ENCODE peak calls at places on chromosome 1, in ten cellular contexts. V is NCI-H510A treated with DMSO at 0.1 percent for 48 hours, T is nephron progenitor cell, N is nucleus accumbens, L is HCEC 1CT, R is IMR-90, A is GM18507, O is HEK293T, X is GM04503, F is T follicular helper cell. I is an unnamed sample.

GRCh38 chr1:154937988-154938386 is 1.5 kb upstream of the PMVK start:
- DNase-seq in O (no peak), T (no peak), X (no peak), V (no peak), R (no peak), A (no peak), N (no peak), F (no peak), L (no peak), I (no peak)

GRCh38 chr1:156462954-156463795 is 37.4 kb downstream of the MEF2D start:
- DNase-seq in R (no peak), L (no peak), N (no peak), V (no peak), A (no peak), O (no peak), X (no peak), T (no peak), F (no peak), I (no peak)

GRCh38 chr1:219582310-219582709 is 30.6 kb downstream of the ZC3H11B start:
- DNase-seq in N (no peak), T (no peak), L (peak; percentile 68), V (no peak), F (no peak), X (no peak), O (no peak), A (no peak), R (peak; percentile 55), I (peak; percentile 67)

GRCh38 chr1:192986110-192986747 is 72.9 kb downstream of the UCHL5 start:
- DNase-seq in T (no peak), A (no peak), N (no peak), O (no peak), R (peak; percentile 84), L (peak; percentile 9), V (no peak), X (no peak), F (no peak), I (no peak)

GRCh38 chr1:230797376-230798186 is 50.4 kb downstream of the CAPN9 start:
- DNase-seq in O (peak; percentile 78), F (no peak), R (peak; percentile 73), N (peak; percentile 66), X (peak; percentile 26), A (no peak), V (peak; percentile 30), L (peak; percentile 65), T (peak; percentile 56), I (peak; percentile 70)

GRCh38 chr1:184755226-184756065 is 788 bp upstream of the EDEM3 start:
- DNase-seq in A (no peak), F (no peak), N (no peak), X (no peak), O (peak; percentile 22), V (peak; percentile 56), R (no peak), L (peak; percentile 27), T (no peak), I (no peak)

GRCh38 chr1:168603501-168604107 is 27.2 kb downstream of the XCL1 start:
- DNase-seq in R (peak; percentile 45), V (peak; percentile 77), A (peak; percentile 35), O (peak; percentile 78), F (peak; percentile 50), L (peak; percentile 59), N (peak; percentile 57), X (no peak), T (peak; percentile 80), I (peak; percentile 54)

GRCh38 chr1:110787328-110788071 is 85.4 kb upstream of the CD53 start:
- DNase-seq in A (no peak), O (no peak), L (no peak), X (no peak), N (no peak), R (no peak), F (peak; percentile 36), T (no peak), V (no peak), I (no peak)

GRCh38 chr1:229349463-229350385 is 6.9 kb upstream of the CCSAP start:
- DNase-seq in R (no peak), F (no peak), L (no peak), V (no peak), T (no peak), X (no peak), A (no peak), N (no peak), O (no peak), I (no peak)

GRCh38 chr1:55631508-55631907 is 416.3 kb upstream of the USP24 start:
- DNase-seq in R (peak; percentile 69), A (no peak), T (no peak), L (peak; percentile 88), N (no peak), F (no peak), V (no peak), O (no peak), X (peak; percentile 51), I (peak; percentile 48)

GRCh38 chr1:194512957-194513356 is 1326.5 kb upstream of the B3GALT2 start:
- DNase-seq in R (peak; percentile 53), N (no peak), F (no peak), V (peak; percentile 21), A (no peak), T (no peak), X (no peak), L (peak; percentile 7), O (no peak), I (peak; percentile 14)

GRCh38 chr1:227459326-227459841 is 104.0 kb upstream of the ZNF678 start:
- DNase-seq in N (no peak), T (no peak), F (no peak), X (peak; percentile 49), R (no peak), O (no peak), A (no peak), V (no peak), L (no peak), I (peak; percentile 41)

GRCh38 chr1:188937965-188938551 is 1539.6 kb downstream of the BRINP3 start:
- DNase-seq in T (no peak), F (no peak), V (peak; percentile 6), N (no peak), X (no peak), R (peak; percentile 38), L (peak; percentile 26), O (peak; percentile 5), A (no peak), I (peak; percentile 11)

GRCh38 chr1:25532970-25533369 is 10.4 kb upstream of the LDLRAP1 start:
- DNase-seq in X (no peak), N (no peak), L (no peak), R (no peak), V (no peak), A (no peak), T (no peak), F (no peak), O (no peak), I (no peak)

GRCh38 chr1:156766288-156767100 is 841 bp upstream of the PRCC start:
- DNase-seq in T (no peak), O (no peak), L (peak; percentile 16), N (no peak), V (peak; percentile 47), X (no peak), F (no peak), R (no peak), A (no peak), I (no peak)

GRCh38 chr1:204442376-204443259 is 31.0 kb upstream of the PPP1R15B start:
- DNase-seq in X (no peak), V (no peak), N (no peak), A (no peak), F (no peak), T (no peak), L (no peak), R (no peak), O (no peak), I (no peak)

GRCh38 chr1:220485131-220485530 is 42.8 kb upstream of the MARK1 start:
- DNase-seq in V (no peak), N (no peak), R (no peak), X (no peak), T (no peak), L (no peak), A (no peak), F (no peak), O (no peak), I (no peak)

GRCh38 chr1:10979483-10979920 is 33.0 kb upstream of the TARDBP start:
- DNase-seq in A (no peak), V (no peak), F (no peak), X (peak; percentile 19), R (no peak), O (no peak), T (no peak), N (peak; percentile 83), L (no peak), I (no peak)

GRCh38 chr1:11893907-11894251 is 32.3 kb downstream of the KIAA2013 start:
- DNase-seq in X (no peak), T (peak; percentile 79), O (peak; percentile 81), A (peak; percentile 72), V (peak; percentile 89), N (no peak), F (peak; percentile 54), L (peak; percentile 31), R (peak; percentile 15), I (peak; percentile 35)

I was measured in EL.